ENCODE peak calls at places on chromosomes 16 and 17, in six cellular contexts. One of them, this sample, is unnamed.

GRCh38 chr16:17470002-17470870 is 524 bp downstream of the XYLT1 start:
- DNase-seq in lung microvascular endothelial cell: no peak
- DNase-seq in stimulated activated CD4-positive, alpha-beta T cell treated with anti-CD3 and anti-CD28 coated beads, Interleukin-2, amount 100 ng/mL, for 4 hours: no peak
- DNase-seq in bronchial epithelial cell: no peak
- DNase-seq in astrocyte of the spinal cord: no peak
- DNase-seq in posterior cingulate gyrus: no peak
- DNase-seq in this sample: peak

GRCh38 chr16:57887711-57888110 is 83.2 kb downstream of the CNGB1 start:
- DNase-seq in lung microvascular endothelial cell: no peak
- DNase-seq in stimulated activated CD4-positive, alpha-beta T cell treated with anti-CD3 and anti-CD28 coated beads, Interleukin-2, amount 100 ng/mL, for 4 hours: no peak
- DNase-seq in bronchial epithelial cell: no peak
- DNase-seq in astrocyte of the spinal cord: no peak
- DNase-seq in posterior cingulate gyrus: no peak
- DNase-seq in this sample: no peak

GRCh38 chr17:40415390-40415789 is 2.3 kb downstream of the TOP2A start:
- DNase-seq in lung microvascular endothelial cell: peak
- DNase-seq in stimulated activated CD4-positive, alpha-beta T cell treated with anti-CD3 and anti-CD28 coated beads, Interleukin-2, amount 100 ng/mL, for 4 hours: no peak
- DNase-seq in bronchial epithelial cell: peak
- DNase-seq in astrocyte of the spinal cord: peak
- DNase-seq in posterior cingulate gyrus: no peak
- DNase-seq in this sample: no peak

GRCh38 chr17:39950871-39951348 is 11.9 kb upstream of the GSDMA start:
- DNase-seq in lung microvascular endothelial cell: no peak
- DNase-seq in stimulated activated CD4-positive, alpha-beta T cell treated with anti-CD3 and anti-CD28 coated beads, Interleukin-2, amount 100 ng/mL, for 4 hours: no peak
- DNase-seq in bronchial epithelial cell: no peak
- DNase-seq in astrocyte of the spinal cord: no peak
- DNase-seq in posterior cingulate gyrus: no peak
- DNase-seq in this sample: no peak

GRCh38 chr16:9647981-9648701 is 534.1 kb downstream of the GRIN2A start:
- DNase-seq in lung microvascular endothelial cell: peak
- DNase-seq in stimulated activated CD4-positive, alpha-beta T cell treated with anti-CD3 and anti-CD28 coated beads, Interleukin-2, amount 100 ng/mL, for 4 hours: no peak
- DNase-seq in bronchial epithelial cell: peak
- DNase-seq in astrocyte of the spinal cord: no peak
- DNase-seq in posterior cingulate gyrus: no peak
- DNase-seq in this sample: no peak

GRCh38 chr16:27204232-27204915 is 1.0 kb downstream of the KDM8 start:
- DNase-seq in lung microvascular endothelial cell: no peak
- DNase-seq in stimulated activated CD4-positive, alpha-beta T cell treated with anti-CD3 and anti-CD28 coated beads, Interleukin-2, amount 100 ng/mL, for 4 hours: no peak
- DNase-seq in bronchial epithelial cell: no peak
- DNase-seq in astrocyte of the spinal cord: no peak
- DNase-seq in posterior cingulate gyrus: no peak
- DNase-seq in this sample: no peak

GRCh38 chr17:30232015-30232821 is 3.3 kb downstream of the SLC6A4 start:
- DNase-seq in lung microvascular endothelial cell: no peak
- DNase-seq in stimulated activated CD4-positive, alpha-beta T cell treated with anti-CD3 and anti-CD28 coated beads, Interleukin-2, amount 100 ng/mL, for 4 hours: no peak
- DNase-seq in bronchial epithelial cell: no peak
- DNase-seq in astrocyte of the spinal cord: no peak
- DNase-seq in posterior cingulate gyrus: no peak
- DNase-seq in this sample: no peak

GRCh38 chr16:3576211-3576610 is 992 bp downstream of the NLRC3 start:
- DNase-seq in lung microvascular endothelial cell: no peak
- DNase-seq in stimulated activated CD4-positive, alpha-beta T cell treated with anti-CD3 and anti-CD28 coated beads, Interleukin-2, amount 100 ng/mL, for 4 hours: no peak
- DNase-seq in bronchial epithelial cell: no peak
- DNase-seq in astrocyte of the spinal cord: no peak
- DNase-seq in posterior cingulate gyrus: no peak
- DNase-seq in this sample: no peak

GRCh38 chr17:19332371-19333131 is 30.0 kb downstream of the B9D1 start:
- DNase-seq in lung microvascular endothelial cell: no peak
- DNase-seq in stimulated activated CD4-positive, alpha-beta T cell treated with anti-CD3 and anti-CD28 coated beads, Interleukin-2, amount 100 ng/mL, for 4 hours: no peak
- DNase-seq in bronchial epithelial cell: no peak
- DNase-seq in astrocyte of the spinal cord: no peak
- DNase-seq in posterior cingulate gyrus: no peak
- DNase-seq in this sample: no peak

This sample was measured in activated T-cell treated with anti-CD3 and anti-CD28 coated beads, Interleukin-2, amount 50 U/mL, for 4 hours.